ENCODE peak calls at places on chromosomes 4 and X, in five cellular contexts. F, G, I, P and U are unnamed samples.

GRCh38 chr4:97984545-97985131 is 158.6 kb downstream of the STPG2 start:
- DNase-seq in I (no peak), P (peak; percentile 6), G (peak; percentile 13), F (no peak), U (no peak)

GRCh38 chrX:150184487-150184886 is 178.6 kb upstream of the MAMLD1 start:
- DNase-seq in I (no peak), F (no peak), G (peak; percentile 39), P (no peak), U (no peak)

GRCh38 chrX:15344106-15344505 is 8.8 kb upstream of the PIGA start:
- DNase-seq in G (no peak), P (no peak), I (no peak), F (no peak), U (no peak)

GRCh38 chrX:100376581-100376980 is 33.5 kb downstream of the PCDH19 start:
- DNase-seq in I (no peak), G (no peak), P (no peak), F (no peak), U (no peak)

GRCh38 chr4:70613182-70613892 is 15.2 kb upstream of the ENAM start:
- DNase-seq in P (no peak), G (no peak), I (no peak), F (no peak), U (peak; percentile 47)

GRCh38 chrX:105299286-105299685 is 78.8 kb upstream of the TEX13A start:
- DNase-seq in G (no peak), P (no peak), F (no peak), I (no peak), U (no peak)

GRCh38 chr4:11440481-11441181 is 11.9 kb upstream of the HS3ST1 start:
- DNase-seq in P (no peak), I (no peak), F (no peak), G (no peak), U (no peak)

GRCh38 chrX:72634321-72634720 is 61.7 kb upstream of the HDAC8 start:
- DNase-seq in G (no peak), P (no peak), F (no peak), I (no peak), U (no peak)

GRCh38 chrX:70434914-70435586 is 9.6 kb upstream of the DLG3 start:
- DNase-seq in P (no peak), G (no peak), I (no peak), F (peak; percentile 59), U (no peak)

GRCh38 chr4:90025248-90025647 is 101.9 kb upstream of the CCSER1 start:
- DNase-seq in I (no peak), F (no peak), G (peak; percentile 1), P (peak; percentile 13), U (peak; percentile 4)

DNA sequence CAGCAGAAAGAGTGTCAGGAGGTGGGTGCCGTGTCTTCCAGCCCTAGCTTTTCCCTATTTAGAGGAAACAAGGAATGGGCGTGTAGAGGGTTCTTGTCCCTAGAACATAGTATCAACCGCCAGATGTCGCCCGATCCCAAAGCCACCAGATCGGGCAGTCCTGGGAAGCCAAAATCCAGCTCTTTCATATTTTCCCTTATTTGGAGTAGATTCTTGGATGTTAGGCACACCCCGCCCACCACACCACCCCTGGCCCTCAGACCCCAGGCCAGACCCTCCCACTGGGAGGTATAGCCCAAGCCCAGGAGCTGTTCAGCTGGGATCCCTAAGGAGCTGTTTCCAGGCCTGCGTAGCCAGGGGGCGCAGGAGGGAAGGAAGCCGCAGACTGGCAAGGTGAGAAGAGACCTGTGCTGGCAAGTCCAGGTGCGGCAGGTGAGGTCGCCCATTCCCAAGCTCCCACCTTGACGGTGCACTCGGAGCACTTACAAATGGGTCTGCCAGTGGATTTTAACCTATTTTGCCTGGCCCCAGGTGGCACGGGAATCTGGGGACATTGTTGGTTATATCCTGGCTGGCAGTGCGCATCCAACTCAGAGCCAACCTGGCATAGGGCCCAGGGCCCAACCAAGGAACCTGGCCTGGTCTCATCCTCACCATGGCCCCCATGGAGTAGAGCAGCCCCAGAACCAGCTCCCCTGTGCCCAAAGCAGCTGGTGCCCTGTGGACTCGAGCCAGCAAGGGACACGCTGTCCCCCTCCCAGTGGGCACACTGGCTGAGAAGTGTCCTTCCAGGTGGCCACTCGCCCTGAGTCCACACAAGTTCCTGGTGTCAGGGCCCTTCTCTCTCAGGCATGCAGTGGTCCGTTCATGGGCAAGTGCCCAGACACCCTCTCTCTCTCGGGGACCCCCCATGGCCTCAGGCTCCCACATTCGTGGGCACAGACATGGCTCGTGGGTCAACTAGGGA is 811 bp downstream of the FLNA start:
- DNase-seq in I (no peak), G (peak; percentile 88), F (peak; percentile 63), P (peak; percentile 78), U (no peak)
- H3K4me3 ChIP-seq in I (peak overlapping the region; percentile 45), G (peak overlapping the region; percentile 60), F (peak overlapping the region; percentile 55), P (peak overlapping the region; percentile 63), U (peak overlapping the region; percentile 57)

DNA sequence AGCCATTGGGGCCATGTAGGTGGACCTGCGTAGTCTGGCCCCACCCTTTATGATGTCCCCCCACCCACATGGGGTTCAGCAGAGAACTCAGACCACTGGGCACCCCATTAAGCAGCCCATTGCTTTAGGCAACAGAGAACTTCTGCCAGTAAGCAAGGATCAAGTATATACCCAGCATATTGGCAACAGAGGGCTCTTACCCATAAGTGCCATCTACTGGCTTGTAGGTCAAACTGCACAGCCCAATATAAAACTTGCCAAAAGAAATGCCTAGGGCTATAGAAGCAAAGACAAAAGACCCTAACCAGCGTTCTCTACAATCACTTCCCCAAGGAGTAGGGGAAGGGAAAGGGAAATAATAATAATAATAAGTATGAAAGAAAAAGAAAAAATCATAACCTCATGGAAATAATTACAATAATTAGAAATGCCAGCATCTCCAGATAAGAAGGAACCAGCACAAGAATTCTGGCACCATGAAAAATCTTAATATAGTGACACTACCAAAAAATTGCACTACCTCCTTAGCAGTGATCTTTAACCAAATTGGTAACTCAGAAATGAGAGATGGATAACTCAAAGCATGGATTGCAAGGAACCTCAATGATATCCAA is 1090.7 kb downstream of the FAT4 start:
- DNase-seq in I (no peak), G (peak; percentile 1), P (no peak), F (no peak), U (no peak)
- TF ChIP-seq CTCF in I (no peak), G (no peak), P (peak; percentile 19), F (no peak), U (peak; percentile 68)

GRCh38 chr4:134200811-134201215 is 776 bp downstream of the PABPC4L start:
- DNase-seq in P (no peak), I (no peak), G (no peak), F (peak; percentile 24), U (no peak)
- H3K4me3 ChIP-seq in P (no peak overlapping the region), I (peak overlapping the region; percentile 55), G (peak overlapping the region; percentile 47), F (peak overlapping the region; percentile 60), U (peak overlapping the region; percentile 67)

GRCh38 chrX:133045986-133046385 is 50.9 kb downstream of the USP26 start:
- DNase-seq in F (no peak), P (peak; percentile 10), I (no peak), G (no peak), U (no peak)
- TF ChIP-seq CTCF in F (no peak), P (peak; percentile 53), I (no peak), G (peak; percentile 21), U (peak; percentile 65)

GRCh38 chr4:88012652-88013051 is 5.2 kb downstream of the PKD2 start:
- DNase-seq in P (no peak), F (no peak), G (no peak), I (no peak), U (no peak)

GRCh38 chr4:88017516-88018302 is 10.3 kb downstream of the PKD2 start:
- DNase-seq in F (no peak), I (no peak), P (no peak), G (peak; percentile 58), U (peak; percentile 95)

GRCh38 chr4:88015659-88016295 is 8.3 kb downstream of the PKD2 start:
- DNase-seq in F (no peak), G (no peak), I (no peak), P (no peak), U (no peak)

GRCh38 chr4:88010921-88011320 is 3.5 kb downstream of the PKD2 start:
- DNase-seq in P (no peak), I (no peak), F (no peak), G (no peak), U (no peak)

DNA sequence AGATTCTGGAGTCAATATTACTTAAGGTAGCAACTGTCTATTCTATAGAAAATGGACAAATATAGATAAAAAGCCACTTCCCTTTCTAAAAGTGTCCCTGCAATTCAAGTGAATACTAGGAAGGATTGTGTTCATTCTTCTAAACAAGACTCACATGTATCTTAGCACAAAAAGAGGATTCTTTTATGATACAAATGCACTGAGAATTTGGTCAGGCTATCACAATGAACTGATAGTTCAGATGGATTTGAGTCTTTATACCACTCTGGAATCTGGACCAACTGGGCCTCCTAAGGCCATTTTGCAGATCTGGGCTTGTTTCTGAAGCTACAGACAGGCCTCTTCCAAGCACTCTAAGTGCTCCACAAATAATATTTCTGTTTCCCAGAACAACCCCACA is 7.1 kb downstream of the PKD2 start:
- DNase-seq in P (no peak), F (no peak), G (no peak), I (no peak), U (no peak)
- H3K4me3 ChIP-seq in P (no peak overlapping the region), F (no peak overlapping the region), G (no peak overlapping the region), I (no peak overlapping the region), U (no peak overlapping the region)

GRCh38 chr4:41853973-41854372 is 81.3 kb upstream of the TMEM33 start:
- DNase-seq in P (no peak), F (no peak), G (peak; percentile 3), I (no peak), U (no peak)
- TF ChIP-seq CTCF in P (peak; percentile 29), F (no peak), G (peak; percentile 33), I (no peak), U (peak; percentile 55)

DNA sequence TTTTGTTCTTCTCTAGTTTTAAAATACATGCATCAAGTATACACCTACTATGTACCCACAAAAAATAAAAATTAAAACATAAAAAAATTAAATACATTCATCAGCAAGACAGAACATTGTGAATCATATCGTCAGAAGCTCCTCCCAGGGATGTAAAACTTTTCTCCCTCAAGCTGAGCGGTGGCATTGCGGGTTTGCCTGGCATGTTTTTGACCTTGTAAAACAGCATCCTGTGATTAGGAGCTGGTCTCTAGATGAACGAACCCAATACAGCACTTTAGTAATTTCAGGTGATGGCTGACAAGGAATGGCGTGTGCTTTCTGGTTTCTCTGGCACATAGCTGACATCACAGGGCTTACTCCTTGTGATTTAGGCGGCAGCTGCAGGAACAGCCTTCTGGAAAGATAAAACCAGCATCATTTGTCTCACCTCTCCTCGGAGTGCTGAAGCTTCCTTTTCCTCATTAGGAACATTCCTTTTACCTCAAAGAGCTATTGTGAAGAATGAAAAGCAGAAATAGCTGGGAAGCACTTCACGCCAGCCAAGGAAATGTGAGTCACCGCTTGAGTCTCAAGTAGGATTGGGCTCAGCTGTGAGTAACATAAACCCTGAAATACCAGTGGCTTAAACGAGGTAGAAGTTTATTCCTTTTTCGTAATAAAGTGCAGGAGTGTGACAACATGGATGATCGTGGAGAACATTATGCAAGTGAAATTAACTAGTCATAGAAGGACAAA is 44.3 kb downstream of the NYX start:
- DNase-seq in P (peak; percentile 65), G (peak; percentile 49), I (no peak), F (no peak), U (peak; percentile 81)
- H3K4me3 ChIP-seq in P (peak overlapping the region; percentile 49), G (no peak overlapping the region), I (no peak overlapping the region), F (no peak overlapping the region), U (no peak overlapping the region)

GRCh38 chr4:162497564-162498167 is 333.9 kb upstream of the FSTL5 start:
- DNase-seq in G (peak; percentile 26), I (no peak), P (peak; percentile 15), F (no peak), U (peak; percentile 7)
- TF ChIP-seq CTCF in G (peak; percentile 85), I (peak; percentile 92), P (peak; percentile 82), F (peak; percentile 72), U (peak; percentile 87)

GRCh38 chr4:2411786-2412510 is 6.5 kb downstream of the ZFYVE28 start:
- DNase-seq in P (no peak), F (no peak), I (no peak), G (no peak), U (no peak)
- H3K4me3 ChIP-seq in P (peak overlapping the region; percentile 58), F (no peak overlapping the region), I (no peak overlapping the region), G (peak overlapping the region; percentile 42), U (peak overlapping the region; percentile 54)